ENCODE peak calls at places on chromosomes 2 and 18, in four cellular contexts. S, R, T and O are unnamed samples. For H3K36me3, the result is how much of the 10 kb centered on the place peaks cover.

GRCh38 chr18:44921974-44922373 is 241.3 kb downstream of the SETBP1 start:
- DNase-seq in S (no peak), R (no peak), T (no peak), O (no peak)

GRCh38 chr2:101047075-101047766 is 45.1 kb downstream of the RPL31 start:
- DNase-seq in S (no peak), R (no peak), T (no peak), O (no peak)

GRCh38 chr2:150482111-150482510 is 5.4 kb downstream of the RND3 start:
- DNase-seq in S (no peak), R (no peak), T (no peak), O (no peak)

GRCh38 chr2:152432206-152432653 is 97.3 kb downstream of the FMNL2 start:
- DNase-seq in S (no peak), R (no peak), T (no peak), O (no peak)

GRCh38 chr2:229296016-229296415 is 24.9 kb upstream of the PID1 start:
- DNase-seq in S (no peak), R (no peak), T (no peak), O (no peak)

GRCh38 chr2:143807677-143808076 is 678.5 kb downstream of the ARHGAP15 start:
- DNase-seq in S (no peak), R (no peak), T (no peak), O (no peak)

GRCh38 chr2:43206602-43207001 is 19.8 kb downstream of the ZFP36L2 start:
- DNase-seq in S (no peak), R (no peak), T (no peak), O (no peak)

GRCh38 chr2:110120171-110121051 is 4.8 kb upstream of the MALL start:
- DNase-seq in S (no peak), R (no peak), T (no peak), O (no peak)

GRCh38 chr2:18998492-18998891 is 359.9 kb downstream of the OSR1 start:
- DNase-seq in S (no peak), R (no peak), T (no peak), O (no peak)

GRCh38 chr2:120842456-120843439 is 107.1 kb downstream of the GLI2 start:
- DNase-seq in S (no peak), R (no peak), T (no peak), O (no peak)

GRCh38 chr2:3479430-3480320 is 39.7 kb downstream of the ADI1 start:
- DNase-seq in S (no peak), R (no peak), T (no peak), O (no peak)

GRCh38 chr2:216151313-216152030 is 42.3 kb downstream of the XRCC5 start:
- DNase-seq in S (no peak), R (no peak), T (no peak), O (no peak)

GRCh38 chr2:140808816-140809215 is 1322.0 kb downstream of the LRP1B start:
- DNase-seq in S (no peak), R (no peak), T (no peak), O (no peak)

GRCh38 chr2:188292446-188293239 is 969 bp downstream of the GULP1 start:
- DNase-seq in S (peak), R (no peak), T (peak), O (no peak)

GRCh38 chr2:69340101-69340775 is 46.8 kb downstream of the GFPT1 start:
- DNase-seq in S (no peak), R (no peak), T (no peak), O (no peak)

GRCh38 chr2:69221960-69222751 is 164.9 kb downstream of the GFPT1 start:
- DNase-seq in S (no peak), R (no peak), T (no peak), O (no peak)

GRCh38 chr2:218010116-218010837 is 7.5 kb upstream of the TNS1 start:
- DNase-seq in S (peak), R (peak), T (no peak), O (peak)

GRCh38 chr2:176133366-176133765 is 3.9 kb downstream of the HOXD8 start:
- DNase-seq in S (no peak), R (no peak), T (no peak), O (no peak)

GRCh38 chr2:199471443-199472057 is 13.8 kb upstream of the SATB2 start:
- DNase-seq in S (peak), R (no peak), T (no peak), O (no peak)

GRCh38 chr2:48738806-48739205 is 16.7 kb downstream of the LHCGR start:
- DNase-seq in S (no peak), R (no peak), T (no peak), O (no peak)

GRCh38 chr2:138724296-138724695 is 55.9 kb downstream of the NXPH2 start:
- DNase-seq in S (no peak), R (no peak), T (no peak), O (no peak)

GRCh38 chr2:73764945-73765344 is 15.0 kb downstream of the DUSP11 start:
- DNase-seq in S (no peak), R (no peak), T (no peak), O (no peak)

GRCh38 chr2:73759287-73759764 is 20.6 kb downstream of the DUSP11 start:
- DNase-seq in S (no peak), R (no peak), T (no peak), O (no peak)

GRCh38 chr2:73759904-73760303 is 20.0 kb downstream of the DUSP11 start:
- DNase-seq in S (no peak), R (no peak), T (no peak), O (no peak)

GRCh38 chr2:73766349-73766748 is 13.6 kb downstream of the DUSP11 start:
- DNase-seq in S (no peak), R (no peak), T (no peak), O (no peak)

GRCh38 chr2:73762571-73762970 is 17.3 kb downstream of the DUSP11 start:
- DNase-seq in S (no peak), R (no peak), T (no peak), O (no peak)
- H3K36me3 ChIP-seq in S (under half), R (under half), T (under half), O (half or more)

DNA sequence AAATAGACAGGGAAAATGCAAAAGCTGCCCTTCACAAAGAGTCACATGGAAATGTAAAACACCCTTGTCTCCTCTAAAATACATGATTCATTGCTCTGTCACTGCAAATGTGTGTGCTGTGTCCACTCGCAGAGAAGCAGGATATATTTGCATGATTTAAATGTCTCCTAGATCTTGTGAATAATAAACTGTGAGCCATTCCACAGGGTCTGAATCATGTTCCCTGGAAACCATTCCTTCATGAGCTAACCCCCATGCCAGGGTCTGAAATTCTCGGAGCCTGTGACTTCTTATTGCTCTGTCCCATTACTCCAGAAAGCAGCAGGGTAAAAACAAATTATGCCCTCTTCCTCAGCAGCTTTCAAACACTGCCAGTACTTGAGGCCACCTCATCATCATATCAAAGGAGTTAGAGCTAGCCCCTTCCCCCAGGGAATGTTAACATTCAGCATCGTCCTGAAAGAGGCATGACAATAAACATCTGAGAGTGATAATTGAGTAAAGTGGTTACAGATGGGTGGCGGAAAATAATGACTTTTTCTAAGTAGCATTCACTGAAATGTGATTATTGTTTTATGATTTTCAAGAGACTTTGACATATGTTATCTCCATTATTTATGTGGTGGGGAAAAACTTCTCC is 11.7 kb upstream of the CNGA3 start:
- DNase-seq in S (peak), R (no peak), T (no peak), O (no peak)
- H3K4me3 ChIP-seq in S (no peak), R (no peak), T (no peak), O (no peak)

DNA sequence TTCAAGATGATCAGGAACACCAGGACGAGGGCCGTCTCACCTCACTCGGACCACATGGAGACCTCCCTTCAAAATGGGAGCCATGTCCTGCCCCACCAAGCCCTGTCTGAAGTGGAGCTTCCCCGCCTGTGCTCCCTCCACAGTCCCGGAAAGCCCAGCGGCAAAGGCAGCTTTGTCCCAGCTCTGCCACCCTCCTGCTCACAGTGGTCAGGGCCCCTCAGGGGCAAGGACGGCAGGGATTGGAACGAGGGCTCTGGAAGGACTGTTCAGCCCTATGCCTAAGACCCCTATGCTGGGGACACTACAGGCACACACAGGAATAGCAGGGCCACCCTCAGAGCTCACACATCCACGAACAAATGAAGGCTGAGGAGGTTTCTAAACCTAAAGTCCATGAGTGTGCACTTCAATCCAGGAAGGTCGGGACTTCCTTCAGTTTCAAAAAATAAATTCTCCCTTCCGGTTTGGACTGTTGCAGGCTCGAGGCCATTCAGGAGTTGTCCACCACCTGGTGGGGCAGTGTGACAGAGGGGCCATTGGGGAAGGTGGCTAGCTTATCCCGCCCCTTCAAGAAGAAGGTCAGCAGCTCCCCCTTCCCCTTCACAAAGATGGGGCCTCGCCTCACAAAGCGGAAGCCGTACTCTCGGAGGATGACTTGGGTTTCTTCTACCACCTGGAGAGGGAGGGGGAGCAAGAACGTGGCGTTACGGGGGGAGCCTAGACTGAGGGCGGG is 26.4 kb downstream of the CENPO start:
- DNase-seq in S (peak), R (no peak), T (no peak), O (no peak)
- H3K36me3 ChIP-seq in S (under half), R (under half), T (under half), O (under half)

GRCh38 chr2:70948350-70949003 is 12.8 kb downstream of the ATP6V1B1 start:
- DNase-seq in S (peak), R (peak), T (peak), O (peak)
- H3K4me3 ChIP-seq in S (peak), R (no peak), T (no peak), O (peak)

GRCh38 chr2:160305081-160305750 is 105.1 kb upstream of the ITGB6 start:
- DNase-seq in S (no peak), R (no peak), T (no peak), O (no peak)
- H3K36me3 ChIP-seq in S (under half), R (under half), T (under half), O (under half)

GRCh38 chr2:25980951-25981350 is 1.3 kb downstream of the KIF3C start:
- DNase-seq in S (no peak), R (no peak), T (no peak), O (no peak)
- H3K4me3 ChIP-seq in S (no peak), R (no peak), T (no peak), O (no peak)

GRCh38 chr2:233288663-233289062 is 19.0 kb upstream of the SAG start:
- DNase-seq in S (no peak), R (no peak), T (no peak), O (no peak)
- H3K36me3 ChIP-seq in S (half or more), R (half or more), T (under half), O (half or more)